ENCODE peak calls at places on chromosomes 4 and X, in ten cellular contexts. One of them, this sample, is unnamed.

GRCh38 chr4:71765349-71765748 is 18.5 kb downstream of the GC start:
- DNase-seq in neural crest cell: no peak
- DNase-seq in PC-3: no peak
- DNase-seq in hepatocyte: no peak
- DNase-seq in RWPE2: no peak
- DNase-seq in astrocyte of the cerebellum: peak; percentile 78
- DNase-seq in OCI-LY7: no peak
- DNase-seq in fibroblast of pulmonary artery: peak; percentile 1
- DNase-seq in lung: no peak
- DNase-seq in CD8-positive, alpha-beta T cell: no peak
- DNase-seq in this sample: no peak

GRCh38 chr4:143411527-143412480 is 75.1 kb downstream of the GAB1 start:
- DNase-seq in neural crest cell: no peak
- DNase-seq in PC-3: no peak
- DNase-seq in hepatocyte: no peak
- DNase-seq in RWPE2: no peak
- DNase-seq in astrocyte of the cerebellum: no peak
- DNase-seq in OCI-LY7: peak; percentile 39
- DNase-seq in fibroblast of pulmonary artery: peak; percentile 50
- DNase-seq in lung: no peak
- DNase-seq in CD8-positive, alpha-beta T cell: no peak
- DNase-seq in this sample: no peak

GRCh38 chr4:52861879-52862604 is at the start of gene RASL11B:
- DNase-seq in neural crest cell: peak; percentile 82
- DNase-seq in PC-3: peak; percentile 85
- DNase-seq in hepatocyte: peak; percentile 93
- DNase-seq in RWPE2: peak; percentile 68
- DNase-seq in astrocyte of the cerebellum: no peak
- DNase-seq in OCI-LY7: no peak
- DNase-seq in fibroblast of pulmonary artery: peak; percentile 62
- DNase-seq in lung: peak; percentile 75
- DNase-seq in CD8-positive, alpha-beta T cell: peak; percentile 79
- DNase-seq in this sample: no peak

GRCh38 chr4:169115897-169116254 is 105.8 kb upstream of the CBR4 start:
- DNase-seq in neural crest cell: no peak
- DNase-seq in PC-3: peak; percentile 87
- DNase-seq in hepatocyte: peak; percentile 86
- DNase-seq in RWPE2: peak; percentile 91
- DNase-seq in astrocyte of the cerebellum: peak; percentile 67
- DNase-seq in OCI-LY7: no peak
- DNase-seq in fibroblast of pulmonary artery: peak; percentile 95
- DNase-seq in lung: peak; percentile 65
- DNase-seq in CD8-positive, alpha-beta T cell: no peak
- DNase-seq in this sample: no peak

GRCh38 chr4:90960840-90961239 is 833.6 kb downstream of the CCSER1 start:
- DNase-seq in neural crest cell: no peak
- DNase-seq in PC-3: no peak
- DNase-seq in hepatocyte: no peak
- DNase-seq in RWPE2: no peak
- DNase-seq in astrocyte of the cerebellum: no peak
- DNase-seq in OCI-LY7: no peak
- DNase-seq in fibroblast of pulmonary artery: no peak
- DNase-seq in lung: no peak
- DNase-seq in CD8-positive, alpha-beta T cell: no peak
- DNase-seq in this sample: no peak

GRCh38 chrX:15761564-15762191 is 23.6 kb downstream of the CA5B start:
- DNase-seq in neural crest cell: peak; percentile 29
- DNase-seq in PC-3: peak; percentile 46
- DNase-seq in hepatocyte: peak; percentile 53
- DNase-seq in RWPE2: no peak
- DNase-seq in astrocyte of the cerebellum: no peak
- DNase-seq in OCI-LY7: peak; percentile 43
- DNase-seq in fibroblast of pulmonary artery: peak; percentile 42
- DNase-seq in lung: no peak
- DNase-seq in CD8-positive, alpha-beta T cell: no peak
- DNase-seq in this sample: no peak

GRCh38 chr4:79331126-79331876 is 5.4 kb upstream of the NAA11 start:
- DNase-seq in neural crest cell: no peak
- DNase-seq in PC-3: peak; percentile 37
- DNase-seq in hepatocyte: peak; percentile 13
- DNase-seq in RWPE2: no peak
- DNase-seq in astrocyte of the cerebellum: no peak
- DNase-seq in OCI-LY7: no peak
- DNase-seq in fibroblast of pulmonary artery: peak; percentile 10
- DNase-seq in lung: no peak
- DNase-seq in CD8-positive, alpha-beta T cell: no peak
- DNase-seq in this sample: no peak

GRCh38 chr4:149264093-149264733 is 551.4 kb downstream of the IQCM start:
- DNase-seq in neural crest cell: peak; percentile 16
- DNase-seq in PC-3: peak; percentile 61
- DNase-seq in hepatocyte: peak; percentile 55
- DNase-seq in RWPE2: no peak
- DNase-seq in astrocyte of the cerebellum: peak; percentile 37
- DNase-seq in OCI-LY7: peak; percentile 61
- DNase-seq in fibroblast of pulmonary artery: peak; percentile 73
- DNase-seq in lung: peak; percentile 31
- DNase-seq in CD8-positive, alpha-beta T cell: no peak
- DNase-seq in this sample: no peak

GRCh38 chrX:154600962-154601374 is 16.0 kb downstream of the CTAG1A start:
- DNase-seq in neural crest cell: no peak
- DNase-seq in PC-3: peak; percentile 72
- DNase-seq in hepatocyte: no peak
- DNase-seq in RWPE2: no peak
- DNase-seq in astrocyte of the cerebellum: no peak
- DNase-seq in OCI-LY7: no peak
- DNase-seq in fibroblast of pulmonary artery: no peak
- DNase-seq in lung: no peak
- DNase-seq in CD8-positive, alpha-beta T cell: no peak
- DNase-seq in this sample: no peak

GRCh38 chr4:97774347-97774989 is 368.8 kb downstream of the STPG2 start:
- DNase-seq in neural crest cell: no peak
- DNase-seq in PC-3: no peak
- DNase-seq in hepatocyte: no peak
- DNase-seq in RWPE2: no peak
- DNase-seq in astrocyte of the cerebellum: no peak
- DNase-seq in OCI-LY7: no peak
- DNase-seq in fibroblast of pulmonary artery: no peak
- DNase-seq in lung: no peak
- DNase-seq in CD8-positive, alpha-beta T cell: no peak
- DNase-seq in this sample: no peak

GRCh38 chr4:97770222-97770621 is 373.1 kb downstream of the STPG2 start:
- DNase-seq in neural crest cell: no peak
- DNase-seq in PC-3: no peak
- DNase-seq in hepatocyte: no peak
- DNase-seq in RWPE2: no peak
- DNase-seq in astrocyte of the cerebellum: no peak
- DNase-seq in OCI-LY7: no peak
- DNase-seq in fibroblast of pulmonary artery: peak; percentile 14
- DNase-seq in lung: no peak
- DNase-seq in CD8-positive, alpha-beta T cell: no peak
- DNase-seq in this sample: no peak
- TF ChIP-seq CTCF in neural crest cell: no peak
- TF ChIP-seq CTCF in PC-3: no peak
- TF ChIP-seq CTCF in hepatocyte: no peak
- TF ChIP-seq CTCF in RWPE2: no peak
- TF ChIP-seq CTCF in astrocyte of the cerebellum: no peak
- TF ChIP-seq CTCF in OCI-LY7: no peak
- TF ChIP-seq CTCF in fibroblast of pulmonary artery: no peak
- TF ChIP-seq CTCF in lung: no peak
- TF ChIP-seq CTCF in CD8-positive, alpha-beta T cell: no peak
- TF ChIP-seq CTCF in this sample: no peak

GRCh38 chr4:175253184-175253902 is 335.2 kb downstream of the ADAM29 start:
- DNase-seq in neural crest cell: no peak
- DNase-seq in PC-3: peak; percentile 38
- DNase-seq in hepatocyte: no peak
- DNase-seq in RWPE2: no peak
- DNase-seq in astrocyte of the cerebellum: no peak
- DNase-seq in OCI-LY7: peak; percentile 54
- DNase-seq in fibroblast of pulmonary artery: peak; percentile 11
- DNase-seq in lung: no peak
- DNase-seq in CD8-positive, alpha-beta T cell: no peak
- DNase-seq in this sample: no peak

GRCh38 chr4:175246941-175247340 is 328.8 kb downstream of the ADAM29 start:
- DNase-seq in neural crest cell: no peak
- DNase-seq in PC-3: peak; percentile 13
- DNase-seq in hepatocyte: no peak
- DNase-seq in RWPE2: no peak
- DNase-seq in astrocyte of the cerebellum: no peak
- DNase-seq in OCI-LY7: no peak
- DNase-seq in fibroblast of pulmonary artery: peak; percentile 3
- DNase-seq in lung: no peak
- DNase-seq in CD8-positive, alpha-beta T cell: no peak
- DNase-seq in this sample: no peak

DNA sequence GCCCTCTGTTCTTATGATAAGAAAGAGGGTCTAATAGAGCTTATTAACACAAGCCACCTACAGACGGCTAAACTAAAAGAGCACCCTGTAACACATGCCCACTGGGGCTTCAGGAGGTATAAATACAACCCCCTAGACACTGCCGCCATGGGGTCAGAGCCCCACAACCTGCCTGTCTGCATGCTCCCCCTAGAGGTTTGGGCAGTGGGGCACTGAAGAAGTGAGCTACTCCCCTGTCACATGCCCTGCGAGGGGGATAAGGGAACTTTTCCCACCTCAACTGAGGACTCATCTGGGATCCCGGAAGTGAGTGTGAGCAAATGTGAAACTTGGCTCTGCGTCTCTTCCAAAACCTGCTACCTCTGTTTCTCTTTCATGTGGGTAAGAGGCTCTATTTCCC is 334.5 kb downstream of the ADAM29 start:
- DNase-seq in neural crest cell: no peak
- DNase-seq in PC-3: no peak
- DNase-seq in hepatocyte: no peak
- DNase-seq in RWPE2: no peak
- DNase-seq in astrocyte of the cerebellum: no peak
- DNase-seq in OCI-LY7: no peak
- DNase-seq in fibroblast of pulmonary artery: no peak
- DNase-seq in lung: no peak
- DNase-seq in CD8-positive, alpha-beta T cell: no peak
- DNase-seq in this sample: no peak
- TF ChIP-seq CTCF in neural crest cell: no peak
- TF ChIP-seq CTCF in PC-3: no peak
- TF ChIP-seq CTCF in hepatocyte: no peak
- TF ChIP-seq CTCF in RWPE2: no peak
- TF ChIP-seq CTCF in astrocyte of the cerebellum: no peak
- TF ChIP-seq CTCF in OCI-LY7: no peak
- TF ChIP-seq CTCF in fibroblast of pulmonary artery: no peak
- TF ChIP-seq CTCF in lung: no peak
- TF ChIP-seq CTCF in CD8-positive, alpha-beta T cell: no peak
- TF ChIP-seq CTCF in this sample: no peak

GRCh38 chr4:48133668-48134444 is at the start of gene TXK:
- DNase-seq in neural crest cell: no peak
- DNase-seq in PC-3: no peak
- DNase-seq in hepatocyte: no peak
- DNase-seq in RWPE2: no peak
- DNase-seq in astrocyte of the cerebellum: peak; percentile 20
- DNase-seq in OCI-LY7: no peak
- DNase-seq in fibroblast of pulmonary artery: no peak
- DNase-seq in lung: no peak
- DNase-seq in CD8-positive, alpha-beta T cell: peak; percentile 35
- DNase-seq in this sample: no peak
- TF ChIP-seq CTCF in neural crest cell: no peak
- TF ChIP-seq CTCF in PC-3: no peak
- TF ChIP-seq CTCF in hepatocyte: no peak
- TF ChIP-seq CTCF in RWPE2: no peak
- TF ChIP-seq CTCF in astrocyte of the cerebellum: no peak
- TF ChIP-seq CTCF in OCI-LY7: no peak
- TF ChIP-seq CTCF in fibroblast of pulmonary artery: no peak
- TF ChIP-seq CTCF in lung: no peak
- TF ChIP-seq CTCF in CD8-positive, alpha-beta T cell: no peak
- TF ChIP-seq CTCF in this sample: no peak

DNA sequence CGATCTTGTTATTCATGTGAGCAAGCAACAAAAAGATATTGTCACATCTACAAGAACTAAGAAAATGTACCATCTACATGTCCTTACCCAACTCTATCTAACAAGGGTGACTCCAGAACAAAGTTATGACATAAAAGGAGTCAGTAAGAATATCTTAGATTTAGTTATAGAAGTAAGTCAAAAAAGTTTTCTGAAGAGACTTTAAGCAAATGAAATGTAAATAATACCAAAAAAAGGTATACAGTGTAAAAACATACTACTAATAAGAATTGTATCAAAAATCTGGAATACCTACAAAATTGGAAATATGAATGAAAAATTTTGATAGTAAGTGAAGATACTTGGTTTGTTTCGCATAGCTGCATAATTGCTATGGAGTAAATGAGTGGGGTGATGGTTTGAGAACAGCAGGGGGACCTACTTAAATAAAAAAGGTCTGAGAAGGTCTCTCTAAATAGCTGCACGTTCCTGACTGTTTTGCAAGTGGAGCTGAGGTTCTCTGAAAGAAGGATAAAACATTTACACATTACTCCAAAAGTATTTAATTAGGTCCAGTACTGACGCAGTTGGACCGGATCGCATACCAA is 51.0 kb upstream of the ENPP6 start:
- DNase-seq in neural crest cell: no peak
- DNase-seq in PC-3: no peak
- DNase-seq in hepatocyte: no peak
- DNase-seq in RWPE2: no peak
- DNase-seq in astrocyte of the cerebellum: no peak
- DNase-seq in OCI-LY7: peak; percentile 44
- DNase-seq in fibroblast of pulmonary artery: peak; percentile 34
- DNase-seq in lung: no peak
- DNase-seq in CD8-positive, alpha-beta T cell: no peak
- DNase-seq in this sample: no peak
- TF ChIP-seq CTCF in neural crest cell: peak; percentile 19
- TF ChIP-seq CTCF in PC-3: no peak
- TF ChIP-seq CTCF in hepatocyte: no peak
- TF ChIP-seq CTCF in RWPE2: no peak
- TF ChIP-seq CTCF in astrocyte of the cerebellum: no peak
- TF ChIP-seq CTCF in OCI-LY7: peak; percentile 62
- TF ChIP-seq CTCF in fibroblast of pulmonary artery: no peak
- TF ChIP-seq CTCF in lung: no peak
- TF ChIP-seq CTCF in CD8-positive, alpha-beta T cell: no peak
- TF ChIP-seq CTCF in this sample: no peak

DNA sequence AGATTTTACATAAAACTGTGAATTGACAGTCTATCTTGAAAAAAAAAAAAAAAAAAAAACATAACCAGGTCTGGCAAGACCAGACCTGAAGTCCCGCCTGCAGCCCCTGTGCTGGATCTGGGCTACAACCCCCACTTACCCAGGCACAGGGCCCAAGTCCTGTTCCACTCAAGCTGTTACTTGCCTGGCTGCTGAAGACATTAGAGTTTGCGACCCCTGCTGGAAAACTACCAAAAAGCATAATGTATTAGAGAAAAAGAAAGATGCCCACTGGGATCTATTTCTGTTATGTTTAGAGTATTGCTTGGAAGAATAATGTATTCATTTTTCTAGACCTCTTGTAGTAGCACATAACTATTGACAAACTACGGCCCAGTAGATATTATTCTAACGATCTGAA is 4.7 kb downstream of the HS3ST1 start:
- DNase-seq in neural crest cell: peak; percentile 36
- DNase-seq in PC-3: peak; percentile 6
- DNase-seq in hepatocyte: peak; percentile 67
- DNase-seq in RWPE2: peak; percentile 56
- DNase-seq in astrocyte of the cerebellum: no peak
- DNase-seq in OCI-LY7: peak; percentile 45
- DNase-seq in fibroblast of pulmonary artery: peak; percentile 76
- DNase-seq in lung: no peak
- DNase-seq in CD8-positive, alpha-beta T cell: no peak
- DNase-seq in this sample: no peak
- TF ChIP-seq CTCF in neural crest cell: peak; percentile 72
- TF ChIP-seq CTCF in PC-3: no peak
- TF ChIP-seq CTCF in hepatocyte: peak; percentile 58
- TF ChIP-seq CTCF in RWPE2: peak; percentile 74
- TF ChIP-seq CTCF in astrocyte of the cerebellum: peak; percentile 55
- TF ChIP-seq CTCF in OCI-LY7: peak; percentile 77
- TF ChIP-seq CTCF in fibroblast of pulmonary artery: peak; percentile 53
- TF ChIP-seq CTCF in lung: no peak
- TF ChIP-seq CTCF in CD8-positive, alpha-beta T cell: peak; percentile 38
- TF ChIP-seq CTCF in this sample: peak; percentile 15

This sample was measured in esophagus muscularis mucosa.